ENCODE peak calls at places on chromosome 5, in ten cellular contexts. Z is breast epithelium; J is Panc1; F is left ventricle myocardium inferior; H is tibial nerve; Q is HCT116; G is prostate gland; K is CD8-positive, alpha-beta memory T cell; X is upper lobe of right lung; U is PC-9. D is an unnamed sample.
A peak's percentile ranks its signal among the peaks of the same experiment; 100 is the strongest.

GRCh38 chr5:74625742-74626241 is 14.7 kb downstream of the ENC1 start:
- DNase-seq in H (no peak), Z (no peak), U (no peak), J (no peak), G (no peak), K (no peak), F (no peak), X (no peak), Q (no peak), D (no peak)

GRCh38 chr5:76471994-76472337 is 68.9 kb downstream of the IQGAP2 start:
- DNase-seq in F (no peak), Q (no peak), U (no peak), K (no peak), Z (no peak), J (no peak), H (no peak), X (no peak), G (no peak), D (no peak)

GRCh38 chr5:32678472-32678871 is 32.6 kb upstream of the NPR3 start:
- DNase-seq in X (no peak), G (no peak), F (no peak), K (no peak), Z (no peak), Q (no peak), U (no peak), H (no peak), J (no peak), D (no peak)

GRCh38 chr5:80184235-80185023 is 71.4 kb downstream of the SERINC5 start:
- DNase-seq in G (no peak), F (no peak), K (no peak), J (no peak), H (no peak), U (peak; percentile 70), X (peak; percentile 72), Q (no peak), Z (no peak), D (peak; percentile 51)

GRCh38 chr5:178551059-178551458 is 39.1 kb downstream of the COL23A1 start:
- DNase-seq in U (no peak), J (no peak), X (no peak), G (no peak), Z (no peak), H (no peak), F (no peak), K (no peak), Q (peak; percentile 12), D (no peak)

GRCh38 chr5:139648205-139649081 is at the start of gene CXXC5:
- DNase-seq in K (peak; percentile 66), H (peak; percentile 64), G (peak; percentile 82), Z (no peak), Q (no peak), F (peak; percentile 90), U (peak; percentile 86), X (peak; percentile 93), J (no peak), D (peak; percentile 89)

GRCh38 chr5:112762113-112762810 is 24.6 kb downstream of the APC start:
- DNase-seq in Z (no peak), U (no peak), K (no peak), Q (no peak), G (no peak), H (no peak), F (no peak), X (no peak), J (no peak), D (no peak)

GRCh38 chr5:103444333-103445038 is 118.1 kb downstream of the NUDT12 start:
- DNase-seq in J (no peak), X (no peak), Q (no peak), G (peak; percentile 18), Z (no peak), F (no peak), H (no peak), K (no peak), U (peak; percentile 70), D (no peak)

GRCh38 chr5:68134033-68134668 is 81.4 kb upstream of the PIK3R1 start:
- DNase-seq in J (no peak), F (no peak), U (no peak), X (no peak), Q (no peak), G (peak; percentile 55), K (no peak), Z (no peak), H (no peak), D (no peak)

GRCh38 chr5:50653946-50654345 is 12.5 kb upstream of the PARP8 start:
- DNase-seq in U (no peak), X (no peak), F (no peak), G (no peak), Z (no peak), J (no peak), H (no peak), K (no peak), Q (no peak), D (peak; percentile 48)

GRCh38 chr5:127858116-127858784 is 155.1 kb downstream of the CCDC192 start:
- DNase-seq in G (no peak), Q (no peak), X (no peak), U (no peak), J (no peak), H (no peak), Z (no peak), F (no peak), K (no peak), D (no peak)

GRCh38 chr5:180806351-180807011 is 3.9 kb upstream of the MGAT1 start:
- DNase-seq in K (no peak), Q (no peak), X (no peak), G (no peak), U (peak; percentile 80), Z (no peak), F (no peak), H (no peak), J (no peak), D (no peak)

GRCh38 chr5:164359260-164359930 is 854.0 kb downstream of the MAT2B start:
- DNase-seq in U (no peak), X (no peak), Z (no peak), J (no peak), K (no peak), H (no peak), F (no peak), G (no peak), Q (no peak), D (no peak)

GRCh38 chr5:164359931-164360290 is 854.5 kb downstream of the MAT2B start:
- DNase-seq in Z (no peak), G (no peak), F (no peak), Q (no peak), H (no peak), K (no peak), J (no peak), X (no peak), U (no peak), D (no peak)

GRCh38 chr5:164357405-164358033 is 852.1 kb downstream of the MAT2B start:
- DNase-seq in X (no peak), G (no peak), H (no peak), F (no peak), K (no peak), Z (no peak), Q (no peak), J (no peak), U (no peak), D (no peak)

GRCh38 chr5:164360589-164360988 is 855.2 kb downstream of the MAT2B start:
- DNase-seq in X (no peak), H (no peak), Q (no peak), G (no peak), U (no peak), K (no peak), Z (no peak), F (no peak), J (no peak), D (no peak)

DNA sequence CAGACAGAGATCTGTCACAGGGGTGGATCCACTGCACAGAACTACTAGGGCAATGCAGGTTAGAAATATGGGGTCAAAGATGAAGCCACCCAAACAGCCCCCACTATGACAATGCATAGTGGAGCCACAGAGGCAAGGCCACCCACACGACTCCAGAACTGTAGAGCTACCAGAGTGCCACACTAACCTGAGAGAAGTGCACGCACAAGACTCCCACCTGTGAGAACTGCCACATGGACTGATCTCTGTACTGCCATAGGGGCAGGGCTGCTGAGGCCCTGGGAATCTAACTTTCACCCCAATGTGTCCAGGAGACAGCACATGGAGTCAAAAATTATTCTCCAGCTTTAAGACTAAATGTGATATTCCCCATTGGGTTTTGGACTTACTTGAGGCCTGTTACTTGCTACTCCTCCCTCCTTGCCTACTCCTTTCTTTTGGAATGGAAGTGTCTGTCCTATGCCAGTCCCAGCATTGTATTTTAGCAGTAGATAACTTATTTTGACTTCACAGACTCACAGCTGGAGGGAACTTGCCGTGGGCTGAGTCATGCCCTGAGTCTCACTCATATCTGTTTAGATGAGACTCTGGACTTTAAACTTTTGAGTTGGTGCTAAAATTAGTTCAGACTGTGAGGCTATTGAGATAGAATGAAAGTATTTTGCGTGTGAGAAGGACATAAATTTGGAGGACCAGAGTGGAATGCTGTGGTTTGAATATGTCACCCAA is 853.3 kb downstream of the MAT2B start:
- DNase-seq in G (no peak), X (no peak), F (no peak), Z (no peak), Q (no peak), K (no peak), U (no peak), J (no peak), H (no peak), D (no peak)
- H3K27ac ChIP-seq in G (no peak overlapping the region), X (no peak overlapping the region), F (no peak overlapping the region), Z (no peak overlapping the region), Q (no peak overlapping the region), K (peak overlapping the region; percentile 76), U (no peak overlapping the region), J (no peak overlapping the region), H (no peak overlapping the region), D (no peak overlapping the region)

GRCh38 chr5:55853271-55853670 is 2.1 kb downstream of the IL31RA start:
- DNase-seq in F (no peak), X (no peak), Q (no peak), H (no peak), K (no peak), J (no peak), Z (no peak), U (no peak), G (no peak), D (no peak)
- H3K27ac ChIP-seq in F (no peak overlapping the region), X (no peak overlapping the region), Q (no peak overlapping the region), H (no peak overlapping the region), K (no peak overlapping the region), J (peak overlapping the region; percentile 10), Z (no peak overlapping the region), U (no peak overlapping the region), G (no peak overlapping the region), D (no peak overlapping the region)

DNA sequence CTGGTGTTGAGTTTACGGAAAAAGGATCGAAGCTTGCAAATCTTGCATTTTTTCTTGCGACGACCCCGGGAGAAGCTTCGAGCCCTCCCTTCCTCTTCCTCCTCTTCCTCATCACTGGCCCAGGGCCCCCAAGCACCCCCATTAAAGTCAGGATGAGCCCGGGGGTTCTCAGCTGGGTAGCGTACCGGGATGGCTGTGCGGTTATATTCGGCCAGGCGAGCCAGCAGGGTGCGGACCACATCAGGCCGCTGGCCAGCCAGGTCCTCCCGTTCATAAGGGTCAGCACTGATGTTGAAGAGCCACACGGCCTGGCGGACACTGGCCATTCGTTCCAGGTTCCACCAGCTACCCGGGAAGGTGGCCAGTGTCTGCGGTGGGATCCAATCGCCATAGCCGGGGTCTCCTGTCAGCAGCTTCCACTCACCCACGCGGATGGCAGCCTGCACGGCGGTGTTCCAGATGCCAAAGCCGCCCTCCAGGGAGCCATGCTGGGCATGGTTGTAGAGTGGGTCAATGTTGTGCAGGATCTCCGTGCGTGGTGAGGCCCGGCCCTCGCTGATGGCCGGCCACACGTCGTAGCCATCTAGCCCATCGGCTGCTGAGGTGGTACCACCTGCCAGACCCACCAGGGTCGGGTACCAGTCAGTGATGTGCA is 5.3 kb downstream of the ARSI start:
- DNase-seq in H (no peak), K (no peak), X (no peak), G (no peak), J (no peak), Z (no peak), F (no peak), U (no peak), Q (no peak), D (no peak)
- H3K27ac ChIP-seq in H (no peak overlapping the region), K (no peak overlapping the region), X (no peak overlapping the region), G (no peak overlapping the region), J (no peak overlapping the region), Z (no peak overlapping the region), F (no peak overlapping the region), U (no peak overlapping the region), Q (no peak overlapping the region), D (no peak overlapping the region)

GRCh38 chr5:55584398-55585265 is 49.9 kb upstream of the PLPP1 start:
- DNase-seq in J (no peak), X (no peak), Z (no peak), Q (no peak), F (no peak), K (no peak), G (no peak), H (no peak), U (no peak), D (no peak)
- H3K27ac ChIP-seq in J (no peak overlapping the region), X (no peak overlapping the region), Z (peak overlapping the region; percentile 35), Q (no peak overlapping the region), F (peak overlapping the region; percentile 64), K (no peak overlapping the region), G (no peak overlapping the region), H (no peak overlapping the region), U (no peak overlapping the region), D (no peak overlapping the region)

D was measured in left lung.